ENCODE peak calls at places on chromosomes 1 and 21, in seven cellular contexts. N is effector CD4-positive, alpha-beta T cell; O is AG10803; F is amniotic epithelial cell; Y is stimulated activated CD8-positive, alpha-beta memory T cell treated with anti-CD3 and anti-CD28 coated beads, Interleukin-7, amount 100 ng/mL, for 1 hour; J is activated CD8-positive, alpha-beta T cell treated with anti-CD3 and anti-CD28 coated beads for 36 hours; C is heart right ventricle. M is an unnamed sample.

GRCh38 chr1:83900530-83900929 is 98.4 kb downstream of the TTLL7 start:
- DNase-seq in N (no peak), O (peak; percentile 42), F (peak; percentile 82), Y (no peak), J (no peak), C (no peak), M (no peak)

GRCh38 chr1:33086384-33086850 is 5.5 kb downstream of the AZIN2 start:
- DNase-seq in N (peak; percentile 18), O (peak; percentile 77), F (peak; percentile 76), Y (no peak), J (peak; percentile 70), C (peak; percentile 76), M (peak; percentile 8)

GRCh38 chr1:39722495-39722894 is 16.2 kb upstream of the PPIE start:
- DNase-seq in N (no peak), O (no peak), F (no peak), Y (no peak), J (no peak), C (no peak), M (no peak)

GRCh38 chr21:42614391-42614790 is 39.0 kb upstream of the PDE9A start:
- DNase-seq in N (peak; percentile 27), O (no peak), F (no peak), Y (no peak), J (peak; percentile 72), C (no peak), M (peak; percentile 12)

GRCh38 chr1:3995141-3995780 is 95.2 kb upstream of the C1orf174 start:
- DNase-seq in N (no peak), O (no peak), F (no peak), Y (no peak), J (no peak), C (no peak), M (no peak)

GRCh38 chr1:16326833-16327404 is 25.4 kb downstream of the FBXO42 start:
- DNase-seq in N (no peak), O (no peak), F (no peak), Y (no peak), J (no peak), C (no peak), M (no peak)

GRCh38 chr1:116722016-116722838 is 32.0 kb upstream of the CD2 start:
- DNase-seq in N (no peak), O (no peak), F (no peak), Y (no peak), J (no peak), C (no peak), M (no peak)

GRCh38 chr1:209800984-209801834 is 4.7 kb downstream of the IRF6 start:
- DNase-seq in N (no peak), O (peak; percentile 40), F (no peak), Y (no peak), J (no peak), C (peak; percentile 72), M (no peak)

GRCh38 chr1:110125810-110126209 is 13.6 kb downstream of the UBL4B start:
- DNase-seq in N (no peak), O (no peak), F (no peak), Y (no peak), J (no peak), C (no peak), M (no peak)

GRCh38 chr1:54246097-54246721 is 46.2 kb downstream of the MRPL37 start:
- DNase-seq in N (no peak), O (no peak), F (no peak), Y (no peak), J (no peak), C (peak; percentile 18), M (no peak)

GRCh38 chr1:65435987-65436386 is 15.5 kb downstream of the LEPR start:
- DNase-seq in N (no peak), O (peak; percentile 89), F (peak; percentile 76), Y (no peak), J (no peak), C (no peak), M (no peak)

GRCh38 chr21:45845063-45845789 is 136.3 kb upstream of the COL6A1 start:
- DNase-seq in N (no peak), O (no peak), F (no peak), Y (no peak), J (no peak), C (no peak), M (no peak)

GRCh38 chr1:205435904-205436573 is 14.2 kb upstream of the LEMD1 start:
- DNase-seq in N (no peak), O (no peak), F (no peak), Y (no peak), J (no peak), C (no peak), M (no peak)

M was measured in T follicular helper cell.